ENCODE peak calls at places on chromosomes 16 and 17, in six cellular contexts. One of them, this sample, is unnamed.

GRCh38 chr17:27475070-27475673 is 18.9 kb downstream of the KSR1 start:
- DNase-seq in transverse colon: no peak
- DNase-seq in upper lobe of left lung: no peak
- DNase-seq in endothelial cell of umbilical vein: no peak
- DNase-seq in GM23338: no peak
- DNase-seq in prostate gland: no peak
- DNase-seq in this sample: no peak

GRCh38 chr16:83470406-83470805 is 337.4 kb upstream of the HSBP1 start:
- DNase-seq in transverse colon: no peak
- DNase-seq in upper lobe of left lung: no peak
- DNase-seq in endothelial cell of umbilical vein: no peak
- DNase-seq in GM23338: no peak
- DNase-seq in prostate gland: no peak
- DNase-seq in this sample: no peak

GRCh38 chr17:4247981-4248388 is 15.8 kb downstream of the ANKFY1 start:
- DNase-seq in transverse colon: peak
- DNase-seq in upper lobe of left lung: peak
- DNase-seq in endothelial cell of umbilical vein: no peak
- DNase-seq in GM23338: peak
- DNase-seq in prostate gland: peak
- DNase-seq in this sample: peak

GRCh38 chr17:65930140-65930715 is 261.7 kb downstream of the CEP112 start:
- DNase-seq in transverse colon: no peak
- DNase-seq in upper lobe of left lung: no peak
- DNase-seq in endothelial cell of umbilical vein: no peak
- DNase-seq in GM23338: no peak
- DNase-seq in prostate gland: no peak
- DNase-seq in this sample: no peak

GRCh38 chr17:14061666-14062560 is 7.4 kb upstream of the COX10 start:
- DNase-seq in transverse colon: no peak
- DNase-seq in upper lobe of left lung: peak
- DNase-seq in endothelial cell of umbilical vein: peak
- DNase-seq in GM23338: peak
- DNase-seq in prostate gland: peak
- DNase-seq in this sample: no peak

GRCh38 chr17:47882247-47882646 is 13.8 kb upstream of the SP2 start:
- DNase-seq in transverse colon: peak
- DNase-seq in upper lobe of left lung: peak
- DNase-seq in endothelial cell of umbilical vein: peak
- DNase-seq in GM23338: no peak
- DNase-seq in prostate gland: peak
- DNase-seq in this sample: peak

GRCh38 chr17:77400445-77400870 is 259.7 kb downstream of the SEC14L1 start:
- DNase-seq in transverse colon: no peak
- DNase-seq in upper lobe of left lung: peak
- DNase-seq in endothelial cell of umbilical vein: peak
- DNase-seq in GM23338: peak
- DNase-seq in prostate gland: no peak
- DNase-seq in this sample: peak

GRCh38 chr16:87027056-87027616 is 290.1 kb downstream of the C16orf95 start:
- DNase-seq in transverse colon: no peak
- DNase-seq in upper lobe of left lung: no peak
- DNase-seq in endothelial cell of umbilical vein: no peak
- DNase-seq in GM23338: no peak
- DNase-seq in prostate gland: no peak
- DNase-seq in this sample: no peak

GRCh38 chr17:77451894-77452852 is 311.4 kb downstream of the SEC14L1 start:
- DNase-seq in transverse colon: peak
- DNase-seq in upper lobe of left lung: peak
- DNase-seq in endothelial cell of umbilical vein: peak
- DNase-seq in GM23338: peak
- DNase-seq in prostate gland: peak
- DNase-seq in this sample: peak

GRCh38 chr16:72113616-72113945 is 19.9 kb downstream of the DHX38 start:
- DNase-seq in transverse colon: no peak
- DNase-seq in upper lobe of left lung: no peak
- DNase-seq in endothelial cell of umbilical vein: no peak
- DNase-seq in GM23338: no peak
- DNase-seq in prostate gland: no peak
- DNase-seq in this sample: no peak

GRCh38 chr16:83393196-83393981 is 414.4 kb upstream of the HSBP1 start:
- DNase-seq in transverse colon: no peak
- DNase-seq in upper lobe of left lung: no peak
- DNase-seq in endothelial cell of umbilical vein: no peak
- DNase-seq in GM23338: peak
- DNase-seq in prostate gland: peak
- DNase-seq in this sample: no peak

GRCh38 chr17:17493249-17493985 is 2.8 kb downstream of the RASD1 start:
- DNase-seq in transverse colon: peak
- DNase-seq in upper lobe of left lung: peak
- DNase-seq in endothelial cell of umbilical vein: no peak
- DNase-seq in GM23338: peak
- DNase-seq in prostate gland: peak
- DNase-seq in this sample: peak

GRCh38 chr17:15485045-15485444 is 17.6 kb upstream of the CDRT4 start:
- DNase-seq in transverse colon: no peak
- DNase-seq in upper lobe of left lung: no peak
- DNase-seq in endothelial cell of umbilical vein: no peak
- DNase-seq in GM23338: peak
- DNase-seq in prostate gland: no peak
- DNase-seq in this sample: no peak

GRCh38 chr16:85663891-85664321 is 24.8 kb downstream of the GINS2 start:
- DNase-seq in transverse colon: peak
- DNase-seq in upper lobe of left lung: no peak
- DNase-seq in endothelial cell of umbilical vein: no peak
- DNase-seq in GM23338: no peak
- DNase-seq in prostate gland: no peak
- DNase-seq in this sample: peak

GRCh38 chr16:85661131-85662035 is 27.4 kb downstream of the GINS2 start:
- DNase-seq in transverse colon: no peak
- DNase-seq in upper lobe of left lung: no peak
- DNase-seq in endothelial cell of umbilical vein: no peak
- DNase-seq in GM23338: no peak
- DNase-seq in prostate gland: no peak
- DNase-seq in this sample: no peak

GRCh38 chr16:85659805-85660511 is 28.8 kb downstream of the GINS2 start:
- DNase-seq in transverse colon: peak
- DNase-seq in upper lobe of left lung: peak
- DNase-seq in endothelial cell of umbilical vein: peak
- DNase-seq in GM23338: peak
- DNase-seq in prostate gland: peak
- DNase-seq in this sample: peak

GRCh38 chr16:85662976-85663830 is 25.6 kb downstream of the GINS2 start:
- DNase-seq in transverse colon: no peak
- DNase-seq in upper lobe of left lung: no peak
- DNase-seq in endothelial cell of umbilical vein: no peak
- DNase-seq in GM23338: no peak
- DNase-seq in prostate gland: no peak
- DNase-seq in this sample: no peak

GRCh38 chr16:85662036-85662812 is 26.5 kb downstream of the GINS2 start:
- DNase-seq in transverse colon: no peak
- DNase-seq in upper lobe of left lung: no peak
- DNase-seq in endothelial cell of umbilical vein: no peak
- DNase-seq in GM23338: no peak
- DNase-seq in prostate gland: no peak
- DNase-seq in this sample: no peak
- TF ChIP-seq POLR2AphosphoS5 in transverse colon: no peak
- TF ChIP-seq POLR2AphosphoS5 in upper lobe of left lung: no peak
- TF ChIP-seq POLR2AphosphoS5 in endothelial cell of umbilical vein: no peak
- TF ChIP-seq POLR2AphosphoS5 in GM23338: no peak
- TF ChIP-seq POLR2AphosphoS5 in prostate gland: no peak
- TF ChIP-seq POLR2AphosphoS5 in this sample: no peak

DNA sequence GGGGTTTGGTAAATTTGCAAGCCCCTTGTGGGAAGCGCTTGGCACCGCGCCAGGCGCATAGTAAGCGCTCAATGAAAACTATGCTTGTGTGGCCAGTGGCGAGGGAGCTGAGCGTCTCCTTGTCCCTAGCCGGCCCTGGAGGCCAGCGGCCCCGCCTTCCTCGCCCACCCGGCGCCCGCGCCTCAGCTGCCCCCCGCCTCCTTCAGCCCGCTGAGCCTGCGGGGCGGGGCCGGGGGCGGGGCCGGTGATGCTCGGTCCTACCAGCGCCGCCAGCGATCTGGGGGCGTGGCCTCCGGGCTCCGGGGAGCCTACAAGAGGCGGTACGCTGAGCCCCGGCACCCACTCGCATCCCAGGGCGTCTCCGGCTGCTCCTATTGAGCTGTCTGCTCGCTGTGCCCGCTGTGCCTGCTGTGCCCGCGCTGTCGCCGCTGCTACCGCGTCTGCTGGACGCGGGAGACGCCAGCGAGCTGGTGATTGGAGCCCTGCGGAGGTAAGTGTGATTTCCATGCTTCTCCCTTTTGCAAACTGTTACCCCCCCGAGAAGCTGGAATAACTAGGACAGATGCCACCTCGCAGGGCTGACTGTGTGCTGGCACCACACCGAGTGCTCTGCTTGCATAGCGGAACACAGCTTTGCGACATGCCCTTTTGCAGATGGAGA is at the start of gene CRISPLD2:
- DNase-seq in transverse colon: peak
- DNase-seq in upper lobe of left lung: peak
- DNase-seq in endothelial cell of umbilical vein: peak
- DNase-seq in GM23338: peak
- DNase-seq in prostate gland: peak
- DNase-seq in this sample: peak
- TF ChIP-seq POLR2AphosphoS5 in transverse colon: peak
- TF ChIP-seq POLR2AphosphoS5 in upper lobe of left lung: peak
- TF ChIP-seq POLR2AphosphoS5 in endothelial cell of umbilical vein: peak
- TF ChIP-seq POLR2AphosphoS5 in GM23338: peak
- TF ChIP-seq POLR2AphosphoS5 in prostate gland: peak
- TF ChIP-seq POLR2AphosphoS5 in this sample: peak

GRCh38 chr17:63431618-63431938 is 14.5 kb downstream of the CYB561 start:
- DNase-seq in transverse colon: no peak
- DNase-seq in upper lobe of left lung: no peak
- DNase-seq in endothelial cell of umbilical vein: no peak
- DNase-seq in GM23338: no peak
- DNase-seq in prostate gland: no peak
- DNase-seq in this sample: no peak

GRCh38 chr17:63431939-63432804 is 13.9 kb downstream of the CYB561 start:
- DNase-seq in transverse colon: peak
- DNase-seq in upper lobe of left lung: peak
- DNase-seq in endothelial cell of umbilical vein: peak
- DNase-seq in GM23338: no peak
- DNase-seq in prostate gland: peak
- DNase-seq in this sample: no peak

GRCh38 chr17:63434951-63435571 is 11.0 kb downstream of the CYB561 start:
- DNase-seq in transverse colon: peak
- DNase-seq in upper lobe of left lung: peak
- DNase-seq in endothelial cell of umbilical vein: peak
- DNase-seq in GM23338: no peak
- DNase-seq in prostate gland: peak
- DNase-seq in this sample: peak

GRCh38 chr17:63435681-63436522 is 10.2 kb downstream of the CYB561 start:
- DNase-seq in transverse colon: peak
- DNase-seq in upper lobe of left lung: peak
- DNase-seq in endothelial cell of umbilical vein: no peak
- DNase-seq in GM23338: peak
- DNase-seq in prostate gland: peak
- DNase-seq in this sample: peak

GRCh38 chr17:63433746-63434591 is 12.1 kb downstream of the CYB561 start:
- DNase-seq in transverse colon: peak
- DNase-seq in upper lobe of left lung: peak
- DNase-seq in endothelial cell of umbilical vein: no peak
- DNase-seq in GM23338: no peak
- DNase-seq in prostate gland: peak
- DNase-seq in this sample: peak
- TF ChIP-seq POLR2AphosphoS5 in transverse colon: no peak
- TF ChIP-seq POLR2AphosphoS5 in upper lobe of left lung: no peak
- TF ChIP-seq POLR2AphosphoS5 in endothelial cell of umbilical vein: no peak
- TF ChIP-seq POLR2AphosphoS5 in GM23338: no peak
- TF ChIP-seq POLR2AphosphoS5 in prostate gland: peak
- TF ChIP-seq POLR2AphosphoS5 in this sample: peak

GRCh38 chr17:53191878-53192277 is 630.8 kb upstream of the KIF2B start:
- DNase-seq in transverse colon: no peak
- DNase-seq in upper lobe of left lung: no peak
- DNase-seq in endothelial cell of umbilical vein: no peak
- DNase-seq in GM23338: peak
- DNase-seq in prostate gland: no peak
- DNase-seq in this sample: no peak

DNA sequence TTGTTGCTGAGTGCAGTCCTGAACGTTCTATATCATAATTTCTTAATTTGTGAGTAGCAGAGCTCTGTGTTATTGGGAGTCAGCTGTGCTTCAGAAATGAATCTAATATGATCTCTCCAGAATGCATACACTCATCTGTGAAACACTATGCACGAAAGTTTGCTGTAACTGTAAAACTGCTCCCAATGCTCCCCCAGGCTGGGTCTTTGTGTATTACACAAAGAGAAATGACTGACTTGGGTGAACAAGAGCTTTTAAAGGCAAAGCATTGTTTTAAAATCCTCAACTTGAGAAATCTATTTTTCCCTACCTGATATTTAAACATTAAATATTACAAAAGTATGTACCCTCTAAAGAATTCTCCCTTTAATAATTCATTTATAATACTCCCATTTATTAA is 636.7 kb upstream of the KIF2B start:
- DNase-seq in transverse colon: no peak
- DNase-seq in upper lobe of left lung: no peak
- DNase-seq in endothelial cell of umbilical vein: no peak
- DNase-seq in GM23338: peak
- DNase-seq in prostate gland: no peak
- DNase-seq in this sample: no peak
- TF ChIP-seq POLR2AphosphoS5 in transverse colon: no peak
- TF ChIP-seq POLR2AphosphoS5 in upper lobe of left lung: no peak
- TF ChIP-seq POLR2AphosphoS5 in endothelial cell of umbilical vein: no peak
- TF ChIP-seq POLR2AphosphoS5 in GM23338: no peak
- TF ChIP-seq POLR2AphosphoS5 in prostate gland: no peak
- TF ChIP-seq POLR2AphosphoS5 in this sample: no peak

GRCh38 chr16:81000873-81001272 is 5.8 kb downstream of the CMC2 start:
- DNase-seq in transverse colon: no peak
- DNase-seq in upper lobe of left lung: no peak
- DNase-seq in endothelial cell of umbilical vein: no peak
- DNase-seq in GM23338: no peak
- DNase-seq in prostate gland: no peak
- DNase-seq in this sample: no peak
- TF ChIP-seq POLR2AphosphoS5 in transverse colon: no peak
- TF ChIP-seq POLR2AphosphoS5 in upper lobe of left lung: no peak
- TF ChIP-seq POLR2AphosphoS5 in endothelial cell of umbilical vein: no peak
- TF ChIP-seq POLR2AphosphoS5 in GM23338: no peak
- TF ChIP-seq POLR2AphosphoS5 in prostate gland: no peak
- TF ChIP-seq POLR2AphosphoS5 in this sample: no peak

This sample was measured in stomach.